ENCODE peak calls at places on chromosomes 7 and 10, in four cellular contexts. Q, D, U and I are unnamed samples.
A peak's percentile ranks its signal among the peaks of the same experiment; 100 is the strongest.

GRCh38 chr7:100801833-100802568 is 25.3 kb downstream of the EPHB4 start:
- DNase-seq in D (no peak), U (peak; percentile 97), Q (peak; percentile 89), I (peak; percentile 66)

GRCh38 chr7:96045919-96046318 is 273.6 kb downstream of the DYNC1I1 start:
- DNase-seq in Q (no peak), D (no peak), U (no peak), I (no peak)

GRCh38 chr7:40760293-40760964 is 625.6 kb downstream of the SUGCT start:
- DNase-seq in Q (no peak), D (no peak), U (no peak), I (peak; percentile 83)

GRCh38 chr10:111079781-111080180 is 3.0 kb downstream of the ADRA2A start:
- DNase-seq in Q (no peak), U (no peak), D (no peak), I (no peak)

GRCh38 chr7:11754933-11755332 is 77.1 kb downstream of the THSD7A start:
- DNase-seq in D (no peak), Q (no peak), U (no peak), I (no peak)

GRCh38 chr7:119175916-119176627 is 951.6 kb downstream of the ANKRD7 start:
- DNase-seq in U (peak; percentile 19), D (peak; percentile 82), Q (peak; percentile 78), I (peak; percentile 67)

GRCh38 chr10:124301736-124302135 is 117.0 kb downstream of the OAT start:
- DNase-seq in D (no peak), Q (no peak), U (no peak), I (no peak)

GRCh38 chr7:155206286-155207020 is 91.2 kb upstream of the INSIG1 start:
- DNase-seq in D (no peak), Q (no peak), U (peak; percentile 86), I (no peak)

GRCh38 chr7:130281227-130281626 is 11.7 kb upstream of the CPA4 start:
- DNase-seq in Q (no peak), U (no peak), D (no peak), I (no peak)

GRCh38 chr7:148803094-148803493 is 81.0 kb downstream of the EZH2 start:
- DNase-seq in Q (no peak), D (no peak), U (no peak), I (no peak)

GRCh38 chr7:157480651-157481050 is 143.8 kb downstream of the DNAJB6 start:
- DNase-seq in U (no peak), Q (no peak), D (no peak), I (no peak)

GRCh38 chr10:127910464-127910770 is 3.5 kb downstream of the PTPRE start:
- DNase-seq in Q (no peak), D (no peak), U (no peak), I (no peak)

GRCh38 chr7:46282155-46282554 is 361.1 kb upstream of the IGFBP3 start:
- DNase-seq in Q (no peak), U (no peak), D (peak; percentile 21), I (no peak)

GRCh38 chr7:46972205-46972604 is 609.7 kb downstream of the TNS3 start:
- DNase-seq in U (no peak), Q (peak; percentile 20), D (no peak), I (no peak)

GRCh38 chr7:101550641-101551531 is 78.2 kb downstream of the MYL10 start:
- DNase-seq in D (no peak), U (peak; percentile 40), Q (no peak), I (no peak)

GRCh38 chr7:6162331-6162620 is 110.1 kb downstream of the CYTH3 start:
- DNase-seq in Q (no peak), D (no peak), U (no peak), I (no peak)

GRCh38 chr10:84088626-84089025 is 50.7 kb upstream of the GHITM start:
- DNase-seq in U (no peak), D (no peak), Q (no peak), I (no peak)

GRCh38 chr10:8056891-8057331 is 2.4 kb downstream of the GATA3 start:
- DNase-seq in D (no peak), U (no peak), Q (no peak), I (no peak)

DNA sequence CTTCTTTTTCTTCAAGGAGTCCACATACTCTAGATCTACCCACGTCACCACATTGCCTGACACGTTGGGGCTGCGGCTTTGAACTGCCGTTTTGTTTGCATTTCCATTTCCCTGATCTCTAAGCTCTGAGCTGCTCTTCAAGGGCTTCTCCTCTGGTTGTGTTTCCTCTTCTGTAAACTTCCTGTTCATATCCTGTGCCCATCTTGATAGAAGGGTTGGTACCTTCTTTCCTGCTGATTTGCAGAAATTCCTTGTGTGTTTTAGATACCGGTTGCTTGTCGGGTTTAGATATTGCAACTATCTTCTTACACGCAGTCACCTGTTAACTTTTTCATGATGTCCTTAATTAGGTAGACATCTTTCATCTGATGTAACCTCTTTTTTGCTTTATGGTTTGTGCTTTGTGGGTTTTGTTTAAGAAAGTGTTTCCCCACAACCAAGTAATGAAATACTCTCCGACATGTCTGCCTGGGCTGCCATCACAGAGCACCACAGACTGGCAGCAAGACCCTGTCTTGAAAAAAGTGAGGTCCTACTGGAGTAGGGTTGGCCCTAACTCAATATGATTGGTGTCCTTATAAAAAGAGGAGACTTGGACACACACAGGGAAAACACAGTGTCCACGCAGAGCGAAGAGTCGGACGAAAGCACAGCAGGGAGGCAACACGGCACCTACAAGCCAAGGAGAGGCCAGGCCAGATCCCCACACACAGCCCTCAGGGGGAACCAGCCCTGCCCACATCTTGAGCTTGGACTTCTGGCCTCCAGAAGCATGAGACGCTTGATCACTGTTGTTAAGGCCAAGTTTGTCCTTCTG is 99.1 kb upstream of the PDGFA start:
- DNase-seq in Q (no peak), D (no peak), U (no peak), I (peak; percentile 91)
- TF ChIP-seq RNF2 in Q (no peak), D (no peak), U (no peak), I (no peak)

GRCh38 chr10:102752934-102753664 is 9.4 kb downstream of the WBP1L start:
- DNase-seq in U (peak; percentile 27), D (no peak), Q (peak; percentile 64), I (peak; percentile 63)
- TF ChIP-seq RNF2 in U (no peak), D (no peak), Q (no peak), I (no peak)

GRCh38 chr7:127821146-127821545 is 169.2 kb downstream of the SND1 start:
- DNase-seq in U (no peak), D (no peak), Q (no peak), I (no peak)

GRCh38 chr7:127817466-127817865 is 165.5 kb downstream of the SND1 start:
- DNase-seq in Q (no peak), U (no peak), D (no peak), I (no peak)

GRCh38 chr7:127816354-127817190 is 164.6 kb downstream of the SND1 start:
- DNase-seq in Q (no peak), U (no peak), D (no peak), I (peak; percentile 37)

GRCh38 chr7:127822822-127823508 is 171.0 kb downstream of the SND1 start:
- DNase-seq in Q (no peak), D (no peak), U (peak; percentile 81), I (no peak)

GRCh38 chr7:127819975-127820778 is 168.2 kb downstream of the SND1 start:
- DNase-seq in U (peak; percentile 61), Q (no peak), D (no peak), I (peak; percentile 84)
- TF ChIP-seq RNF2 in U (no peak), Q (no peak), D (no peak), I (no peak)

DNA sequence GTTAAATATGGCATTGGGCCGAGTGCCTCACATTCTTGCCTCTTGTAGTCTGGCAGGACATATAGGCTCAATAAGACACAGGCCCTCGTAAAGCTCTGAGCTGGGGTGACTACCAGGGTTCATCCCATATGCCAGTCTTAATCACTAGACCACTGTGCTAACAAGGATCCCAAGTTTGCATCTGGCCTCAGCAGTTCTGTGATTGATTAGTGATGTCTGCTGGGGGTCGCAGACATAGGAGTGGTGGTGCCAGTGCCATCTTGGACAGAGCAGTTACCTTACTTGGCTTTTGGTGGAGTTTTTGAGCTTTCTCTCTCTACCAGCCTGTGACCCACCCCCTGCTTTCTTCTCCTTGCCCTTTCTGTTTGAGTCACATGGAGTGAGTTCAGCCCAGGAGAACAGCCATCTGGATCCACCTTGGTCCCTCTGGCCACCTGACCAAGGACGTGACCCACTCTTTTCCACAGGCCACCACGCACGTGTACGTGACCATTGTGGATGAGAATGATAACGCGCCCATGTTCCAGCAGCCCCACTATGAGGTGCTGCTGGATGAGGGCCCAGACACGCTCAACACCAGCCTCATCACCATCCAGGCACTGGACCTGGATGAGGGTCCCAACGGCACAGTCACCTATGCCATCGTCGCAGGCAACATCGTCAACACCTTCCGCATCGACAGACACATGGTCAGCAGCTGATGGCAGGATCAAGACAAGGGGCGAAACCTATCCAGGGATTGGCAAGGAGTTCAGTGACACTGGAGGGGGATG is 4.1 kb upstream of the VSIR start:
- DNase-seq in D (no peak), Q (no peak), U (no peak), I (no peak)
- TF ChIP-seq RNF2 in D (no peak), Q (no peak), U (no peak), I (no peak)

DNA sequence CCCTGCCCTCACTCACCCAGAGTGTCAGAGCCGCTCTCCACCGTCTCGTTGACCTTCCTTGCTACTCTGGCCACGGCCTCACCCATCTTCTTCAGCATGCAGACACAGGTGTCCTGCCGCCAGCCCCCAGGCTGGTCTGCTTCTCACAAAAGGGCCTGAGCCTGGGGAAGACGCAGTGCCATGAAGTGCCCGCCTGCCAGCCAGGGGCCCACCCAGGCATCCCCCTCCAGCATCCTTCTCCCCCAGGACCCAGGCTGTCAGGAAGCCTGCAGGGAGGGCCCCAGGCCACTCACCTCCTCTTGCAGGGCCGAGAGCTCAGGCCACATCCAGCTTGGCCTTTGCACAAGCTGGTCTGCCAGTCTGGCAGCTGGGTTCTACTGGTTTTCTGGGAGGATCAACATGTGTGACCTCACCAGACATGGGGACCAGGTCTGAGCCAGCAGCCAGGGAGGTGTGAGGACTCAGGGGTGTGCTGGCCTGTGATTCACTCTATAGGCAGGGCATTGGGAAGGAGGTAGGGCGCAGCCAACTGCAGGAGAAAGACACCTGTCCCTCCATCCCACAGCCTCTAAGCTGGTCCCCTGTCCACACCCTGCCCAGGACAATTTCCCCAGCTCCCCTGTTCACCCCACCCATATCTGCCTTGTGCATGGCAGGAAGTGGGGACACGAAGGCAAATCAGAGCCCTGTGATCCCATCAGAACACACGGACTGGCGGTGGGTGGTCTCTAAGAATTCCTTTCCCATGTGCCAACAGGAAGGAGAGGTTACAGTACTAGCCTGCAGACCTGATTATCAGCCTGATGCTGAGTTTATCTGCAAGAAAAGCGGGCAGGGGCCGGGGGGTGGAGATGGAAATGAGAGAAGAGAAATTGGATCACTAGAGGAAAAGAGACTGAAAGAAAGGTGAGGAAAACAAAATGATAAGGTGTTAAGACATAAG is 5.7 kb downstream of the LRRC20 start:
- DNase-seq in U (no peak), Q (no peak), D (no peak), I (no peak)
- TF ChIP-seq RNF2 in U (no peak), Q (no peak), D (no peak), I (no peak)